ENCODE peak calls at places on chromosomes 13 and 19, in seven cellular contexts. One of them, this sample, is unnamed.

GRCh38 chr13:75798353-75799245 is 162.5 kb downstream of the LMO7 start:
- DNase-seq in GM23248: peak; percentile 81
- DNase-seq in LoVo: peak; percentile 85
- DNase-seq in activated CD4-positive, alpha-beta T cell treated with anti-CD3 and anti-CD28 coated beads, Interleukin-2, amount 50 U/mL, for 48 hours: no peak
- DNase-seq in activated naive CD8-positive, alpha-beta T cell treated with anti-CD3 and anti-CD28 coated beads, Interleukin-2, amount 50 U/mL, for 24 hours: no peak
- DNase-seq in skeletal muscle cell: no peak
- DNase-seq in hippocampal formation: no peak
- DNase-seq in this sample: no peak

GRCh38 chr13:98769736-98770135 is 17.3 kb upstream of the SLC15A1 start:
- DNase-seq in GM23248: no peak
- DNase-seq in LoVo: no peak
- DNase-seq in activated CD4-positive, alpha-beta T cell treated with anti-CD3 and anti-CD28 coated beads, Interleukin-2, amount 50 U/mL, for 48 hours: no peak
- DNase-seq in activated naive CD8-positive, alpha-beta T cell treated with anti-CD3 and anti-CD28 coated beads, Interleukin-2, amount 50 U/mL, for 24 hours: no peak
- DNase-seq in skeletal muscle cell: no peak
- DNase-seq in hippocampal formation: no peak
- DNase-seq in this sample: no peak

GRCh38 chr13:29428310-29428991 is 167.0 kb downstream of the SLC7A1 start:
- DNase-seq in GM23248: peak; percentile 73
- DNase-seq in LoVo: peak; percentile 37
- DNase-seq in activated CD4-positive, alpha-beta T cell treated with anti-CD3 and anti-CD28 coated beads, Interleukin-2, amount 50 U/mL, for 48 hours: no peak
- DNase-seq in activated naive CD8-positive, alpha-beta T cell treated with anti-CD3 and anti-CD28 coated beads, Interleukin-2, amount 50 U/mL, for 24 hours: no peak
- DNase-seq in skeletal muscle cell: no peak
- DNase-seq in hippocampal formation: peak; percentile 20
- DNase-seq in this sample: no peak

GRCh38 chr19:4375620-4376228 is 24.6 kb downstream of the SH3GL1 start:
- DNase-seq in GM23248: peak; percentile 87
- DNase-seq in LoVo: no peak
- DNase-seq in activated CD4-positive, alpha-beta T cell treated with anti-CD3 and anti-CD28 coated beads, Interleukin-2, amount 50 U/mL, for 48 hours: no peak
- DNase-seq in activated naive CD8-positive, alpha-beta T cell treated with anti-CD3 and anti-CD28 coated beads, Interleukin-2, amount 50 U/mL, for 24 hours: no peak
- DNase-seq in skeletal muscle cell: peak; percentile 50
- DNase-seq in hippocampal formation: peak; percentile 29
- DNase-seq in this sample: peak; percentile 54

GRCh38 chr19:33872445-33873320 is 76.0 kb downstream of the KCTD15 start:
- DNase-seq in GM23248: no peak
- DNase-seq in LoVo: no peak
- DNase-seq in activated CD4-positive, alpha-beta T cell treated with anti-CD3 and anti-CD28 coated beads, Interleukin-2, amount 50 U/mL, for 48 hours: no peak
- DNase-seq in activated naive CD8-positive, alpha-beta T cell treated with anti-CD3 and anti-CD28 coated beads, Interleukin-2, amount 50 U/mL, for 24 hours: no peak
- DNase-seq in skeletal muscle cell: no peak
- DNase-seq in hippocampal formation: no peak
- DNase-seq in this sample: no peak

GRCh38 chr19:20325151-20325550 is 158.1 kb downstream of the ZNF486 start:
- DNase-seq in GM23248: no peak
- DNase-seq in LoVo: no peak
- DNase-seq in activated CD4-positive, alpha-beta T cell treated with anti-CD3 and anti-CD28 coated beads, Interleukin-2, amount 50 U/mL, for 48 hours: peak; percentile 5
- DNase-seq in activated naive CD8-positive, alpha-beta T cell treated with anti-CD3 and anti-CD28 coated beads, Interleukin-2, amount 50 U/mL, for 24 hours: no peak
- DNase-seq in skeletal muscle cell: no peak
- DNase-seq in hippocampal formation: no peak
- DNase-seq in this sample: no peak

GRCh38 chr19:13366529-13367143 is 139.6 kb downstream of the CACNA1A start:
- DNase-seq in GM23248: peak; percentile 48
- DNase-seq in LoVo: peak; percentile 7
- DNase-seq in activated CD4-positive, alpha-beta T cell treated with anti-CD3 and anti-CD28 coated beads, Interleukin-2, amount 50 U/mL, for 48 hours: no peak
- DNase-seq in activated naive CD8-positive, alpha-beta T cell treated with anti-CD3 and anti-CD28 coated beads, Interleukin-2, amount 50 U/mL, for 24 hours: no peak
- DNase-seq in skeletal muscle cell: peak; percentile 1
- DNase-seq in hippocampal formation: no peak
- DNase-seq in this sample: peak; percentile 11

GRCh38 chr13:99389520-99390304 is 82.5 kb upstream of the GPR183 start:
- DNase-seq in GM23248: no peak
- DNase-seq in LoVo: no peak
- DNase-seq in activated CD4-positive, alpha-beta T cell treated with anti-CD3 and anti-CD28 coated beads, Interleukin-2, amount 50 U/mL, for 48 hours: no peak
- DNase-seq in activated naive CD8-positive, alpha-beta T cell treated with anti-CD3 and anti-CD28 coated beads, Interleukin-2, amount 50 U/mL, for 24 hours: no peak
- DNase-seq in skeletal muscle cell: no peak
- DNase-seq in hippocampal formation: no peak
- DNase-seq in this sample: no peak

GRCh38 chr19:55777528-55777927 is 8.6 kb downstream of the RFPL4AL1 start:
- DNase-seq in GM23248: no peak
- DNase-seq in LoVo: no peak
- DNase-seq in activated CD4-positive, alpha-beta T cell treated with anti-CD3 and anti-CD28 coated beads, Interleukin-2, amount 50 U/mL, for 48 hours: peak; percentile 6
- DNase-seq in activated naive CD8-positive, alpha-beta T cell treated with anti-CD3 and anti-CD28 coated beads, Interleukin-2, amount 50 U/mL, for 24 hours: peak; percentile 11
- DNase-seq in skeletal muscle cell: no peak
- DNase-seq in hippocampal formation: no peak
- DNase-seq in this sample: no peak

This sample was measured in stromal cell of bone marrow.